ENCODE peak calls at places on chromosomes 3 and 15, in eight cellular contexts. V is trophoblast cell; M is osteoblast; J is CD8-positive, alpha-beta T cell; D is GM23248; T is H1; H is heart left ventricle; B is suprapubic skin. I is an unnamed sample.
A peak's percentile ranks its signal among the peaks of the same experiment; 100 is the strongest.

GRCh38 chr3:139093840-139094239 is 49.1 kb upstream of the PRR23C start:
- DNase-seq in V (no peak), M (no peak), J (no peak), D (no peak), T (no peak), H (no peak), B (no peak), I (no peak)

GRCh38 chr15:30997270-30997669 is 5.8 kb upstream of the MTMR10 start:
- DNase-seq in V (no peak), M (no peak), J (no peak), D (no peak), T (no peak), H (no peak), B (no peak), I (no peak)

GRCh38 chr15:63372018-63372705 is 9.5 kb downstream of the CA12 start:
- DNase-seq in V (peak; percentile 16), M (peak; percentile 95), J (no peak), D (peak; percentile 99), T (no peak), H (no peak), B (no peak), I (no peak)

GRCh38 chr3:50192689-50193141 is 1.3 kb downstream of the GNAT1 start:
- DNase-seq in V (peak; percentile 52), M (peak; percentile 98), J (peak; percentile 88), D (peak; percentile 55), T (peak; percentile 100), H (no peak), B (no peak), I (peak; percentile 70)

GRCh38 chr15:91865903-91866302 is 12.4 kb downstream of the SLCO3A1 start:
- DNase-seq in V (peak; percentile 59), M (no peak), J (no peak), D (peak; percentile 58), T (no peak), H (no peak), B (no peak), I (no peak)

GRCh38 chr3:138434276-138434874 is at the start of gene ESYT3:
- DNase-seq in V (peak; percentile 99), M (peak; percentile 95), J (no peak), D (peak; percentile 83), T (peak; percentile 86), H (peak; percentile 84), B (peak; percentile 84), I (peak; percentile 91)

GRCh38 chr3:148512648-148513047 is 185.1 kb upstream of the AGTR1 start:
- DNase-seq in V (no peak), M (no peak), J (no peak), D (peak; percentile 22), T (no peak), H (no peak), B (no peak), I (no peak)

GRCh38 chr3:193782280-193782654 is 189.3 kb downstream of the OPA1 start:
- DNase-seq in V (peak; percentile 96), M (no peak), J (no peak), D (no peak), T (no peak), H (no peak), B (no peak), I (peak; percentile 56)

GRCh38 chr15:48355377-48355776 is 24.1 kb downstream of the DUT start:
- DNase-seq in V (no peak), M (no peak), J (no peak), D (peak; percentile 91), T (no peak), H (no peak), B (no peak), I (no peak)

GRCh38 chr3:197022405-197023231 is 7.0 kb downstream of the MELTF start:
- DNase-seq in V (no peak), M (peak; percentile 61), J (no peak), D (no peak), T (no peak), H (peak; percentile 51), B (peak; percentile 71), I (no peak)

GRCh38 chr3:197024881-197025735 is 4.5 kb downstream of the MELTF start:
- DNase-seq in V (no peak), M (peak; percentile 78), J (no peak), D (no peak), T (peak; percentile 41), H (peak; percentile 52), B (no peak), I (no peak)

GRCh38 chr3:197023241-197023997 is 6.2 kb downstream of the MELTF start:
- DNase-seq in V (no peak), M (peak; percentile 83), J (no peak), D (no peak), T (no peak), H (peak; percentile 20), B (peak; percentile 77), I (no peak)

GRCh38 chr3:197025736-197026480 is 3.7 kb downstream of the MELTF start:
- DNase-seq in V (no peak), M (peak; percentile 78), J (no peak), D (no peak), T (peak; percentile 44), H (peak; percentile 58), B (no peak), I (no peak)

DNA sequence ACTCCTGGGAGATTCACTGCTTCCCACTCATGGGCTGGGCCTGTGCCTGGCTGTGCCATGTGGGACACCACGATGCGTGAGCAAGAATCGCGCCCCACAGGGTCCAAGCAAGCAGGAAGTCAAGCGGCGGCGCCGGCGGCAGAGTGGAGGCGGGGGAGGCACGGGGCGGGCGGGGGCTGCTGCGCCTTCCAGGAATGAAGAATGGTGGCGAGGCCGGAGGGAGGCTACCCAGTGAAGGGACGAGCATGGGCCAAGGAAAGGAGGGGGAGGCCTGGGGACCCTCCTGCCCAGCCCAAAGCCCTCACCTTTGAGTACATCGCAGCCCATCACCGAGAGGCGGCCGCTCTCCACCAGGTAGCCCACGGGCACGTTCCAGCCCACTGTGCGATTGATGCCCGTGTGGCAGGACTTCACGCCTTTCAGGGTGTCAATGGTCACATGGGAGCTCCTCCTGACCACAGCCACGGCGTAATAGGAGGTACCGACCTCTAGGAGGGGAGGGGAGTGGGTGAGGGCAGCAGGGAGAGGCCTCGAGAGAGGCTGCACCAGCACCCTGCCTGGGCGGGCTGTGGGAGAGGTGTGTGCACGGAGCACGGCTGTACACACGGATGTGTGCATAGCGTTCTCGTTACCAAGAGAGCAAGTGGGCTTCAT is 5.5 kb downstream of the MELTF start:
- DNase-seq in V (no peak), M (peak; percentile 83), J (no peak), D (peak; percentile 27), T (no peak), H (peak; percentile 67), B (no peak), I (no peak)
- H3K27ac ChIP-seq in V (no peak overlapping the region), M (no peak overlapping the region), J (no peak overlapping the region), D (no peak overlapping the region), T (no peak overlapping the region), H (no peak overlapping the region), B (no peak overlapping the region), I (no peak overlapping the region)

DNA sequence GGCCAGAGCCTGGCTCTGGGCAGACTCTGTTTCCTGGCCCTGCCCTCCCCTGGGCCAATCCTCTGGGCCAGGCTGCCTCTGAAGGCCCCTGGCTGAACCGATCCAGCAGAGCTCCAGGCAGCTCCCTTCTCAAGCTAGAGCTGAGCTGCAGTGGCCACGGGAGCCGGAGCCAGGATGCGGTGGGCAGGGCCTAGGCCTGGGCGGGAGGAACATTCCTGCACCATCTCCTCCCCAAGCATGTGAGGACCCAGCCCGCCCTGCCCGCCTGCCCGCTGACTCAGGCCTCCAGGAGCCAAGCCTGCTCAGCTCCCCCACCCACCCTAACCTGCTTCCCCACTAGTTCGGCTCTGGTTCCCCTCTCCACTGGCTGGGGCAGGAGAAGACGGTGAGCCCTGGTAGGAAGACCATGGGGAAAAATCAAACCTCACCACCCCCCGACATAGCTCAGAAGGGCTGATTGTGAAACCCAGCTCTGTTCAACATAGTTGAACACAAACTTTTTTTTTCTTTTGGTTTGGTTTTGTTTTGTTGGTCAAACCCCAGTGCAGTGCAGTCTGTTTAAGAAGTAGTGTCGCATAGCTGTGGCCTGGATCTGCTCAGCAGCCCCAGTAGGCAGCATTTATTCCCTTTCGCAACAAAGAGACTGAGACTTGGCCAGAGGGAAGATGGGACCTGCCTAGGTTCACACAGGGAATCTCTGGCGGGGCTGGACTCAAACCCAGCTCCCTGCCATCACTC is 13.5 kb downstream of the SNX33 start:
- DNase-seq in V (peak; percentile 79), M (peak; percentile 99), J (no peak), D (peak; percentile 98), T (peak; percentile 64), H (peak; percentile 88), B (peak; percentile 95), I (peak; percentile 90)
- H3K27me3 ChIP-seq in V (no peaks in the 10 kb centered on the region), M (no peaks in the 10 kb centered on the region), J (no peaks in the 10 kb centered on the region), D (no peaks in the 10 kb centered on the region), T (no peaks in the 10 kb centered on the region), H (no peaks in the 10 kb centered on the region), B (no peaks in the 10 kb centered on the region), I (no peaks in the 10 kb centered on the region)

GRCh38 chr15:50353999-50354837 is 780 bp downstream of the GABPB1 start:
- DNase-seq in V (peak; percentile 92), M (peak; percentile 91), J (peak; percentile 76), D (peak; percentile 87), T (peak; percentile 60), H (peak; percentile 72), B (no peak), I (peak; percentile 43)

GRCh38 chr15:50354838-50355611 is at the start of gene GABPB1:
- DNase-seq in V (peak; percentile 78), M (peak; percentile 92), J (peak; percentile 93), D (peak; percentile 96), T (peak; percentile 90), H (peak; percentile 93), B (peak; percentile 91), I (peak; percentile 83)

GRCh38 chr15:50355980-50356379 is 982 bp upstream of the GABPB1 start:
- DNase-seq in V (no peak), M (no peak), J (no peak), D (peak; percentile 32), T (no peak), H (no peak), B (no peak), I (no peak)

GRCh38 chr15:50355612-50355905 is 561 bp upstream of the GABPB1 start:
- DNase-seq in V (no peak), M (peak; percentile 26), J (no peak), D (peak; percentile 36), T (no peak), H (no peak), B (no peak), I (no peak)

DNA sequence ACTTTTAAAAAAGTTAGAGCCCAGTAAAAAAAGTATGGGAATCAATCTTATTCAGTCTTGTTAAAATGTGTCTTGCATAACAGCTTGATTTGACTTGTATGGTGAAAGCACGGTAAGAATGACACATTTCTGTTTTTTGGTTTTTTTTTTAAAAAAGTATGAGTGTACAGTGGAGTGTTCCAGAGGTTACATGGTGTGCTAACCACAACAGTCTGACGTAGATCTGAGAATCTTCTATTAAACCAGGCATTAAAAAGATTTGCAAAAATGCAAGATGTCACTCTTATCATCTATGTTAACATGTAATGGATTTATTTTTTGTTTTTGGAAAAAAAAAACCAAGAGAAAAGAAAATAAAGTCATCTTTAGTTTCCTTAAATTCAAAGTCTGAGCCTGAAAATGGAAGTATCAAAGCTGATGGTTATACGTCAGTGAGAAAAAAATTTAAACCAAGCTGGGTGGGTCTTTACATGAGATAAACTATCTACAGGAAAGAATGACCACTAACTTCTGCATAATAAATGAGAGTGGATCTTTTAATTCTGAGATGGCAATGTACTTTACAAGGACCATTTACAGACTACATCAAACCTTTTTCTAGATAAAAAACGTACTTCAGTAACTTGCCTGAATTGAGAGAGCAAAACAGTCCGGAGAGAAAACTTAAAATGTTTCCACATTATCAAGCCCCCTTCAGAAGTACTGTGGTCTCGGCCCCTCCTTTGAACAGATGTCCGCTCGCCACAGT is 1.6 kb downstream of the GABPB1 start:
- DNase-seq in V (peak; percentile 35), M (peak; percentile 80), J (no peak), D (peak; percentile 92), T (no peak), H (no peak), B (no peak), I (no peak)
- H3K27ac ChIP-seq in V (peak overlapping the region; percentile 99), M (peak overlapping the region; percentile 100), J (peak overlapping the region; percentile 94), D (peak overlapping the region; percentile 99), T (peak overlapping the region; percentile 99), H (peak overlapping the region; percentile 98), B (peak overlapping the region; percentile 100), I (peak overlapping the region; percentile 100)

GRCh38 chr3:134754768-134755559 is 40.1 kb upstream of the EPHB1 start:
- DNase-seq in V (no peak), M (peak; percentile 88), J (no peak), D (peak; percentile 70), T (peak; percentile 81), H (peak; percentile 67), B (no peak), I (peak; percentile 28)
- H3K27me3 ChIP-seq in V (no peaks in the 10 kb centered on the region), M (peaks cover 12% of the 10 kb centered on the region), J (no peaks in the 10 kb centered on the region), D (peaks cover 4% of the 10 kb centered on the region), T (no peaks in the 10 kb centered on the region), H (no peaks in the 10 kb centered on the region), B (no peaks in the 10 kb centered on the region), I (no peaks in the 10 kb centered on the region)